ENCODE peak calls at places on chromosomes 16 and 17, in eight cellular contexts. C is aorta; E is EH; O is right lobe of liver; P is vagina; D is GOT3; W is activated naive CD8-positive, alpha-beta T cell treated with anti-CD3 and anti-CD28 coated beads, Interleukin-2, amount 50 U/mL, for 24 hours; B is germinal center. J is an unnamed sample.

GRCh38 chr16:2925951-2926659 is 14.4 kb downstream of the FLYWCH1 start:
- DNase-seq in C (no peak), E (no peak), O (no peak), P (no peak), D (no peak), W (no peak), B (no peak), J (no peak)

GRCh38 chr16:12050361-12050760 is 73.8 kb downstream of the SNX29 start:
- DNase-seq in C (peak), E (no peak), O (no peak), P (no peak), D (no peak), W (no peak), B (no peak), J (no peak)

GRCh38 chr16:46842192-46842895 is 11.4 kb upstream of the C16orf87 start:
- DNase-seq in C (peak), E (no peak), O (no peak), P (no peak), D (no peak), W (no peak), B (no peak), J (no peak)

GRCh38 chr17:29168079-29168758 is 12.0 kb downstream of the MYO18A start:
- DNase-seq in C (peak), E (no peak), O (no peak), P (no peak), D (no peak), W (no peak), B (no peak), J (no peak)

GRCh38 chr17:79624658-79625478 is 14.0 kb upstream of the RBFOX3 start:
- DNase-seq in C (peak), E (no peak), O (peak), P (peak), D (no peak), W (no peak), B (no peak), J (no peak)

GRCh38 chr17:27247071-27247957 is 46.6 kb upstream of the WSB1 start:
- DNase-seq in C (no peak), E (peak), O (peak), P (no peak), D (peak), W (no peak), B (no peak), J (peak)

GRCh38 chr17:75130632-75131277 is 787 bp downstream of the NT5C start:
- DNase-seq in C (peak), E (peak), O (peak), P (no peak), D (no peak), W (peak), B (peak), J (peak)

GRCh38 chr17:82055965-82056728 is 4.4 kb downstream of the GPS1 start:
- DNase-seq in C (no peak), E (no peak), O (no peak), P (no peak), D (no peak), W (no peak), B (no peak), J (no peak)

GRCh38 chr16:53893731-53894435 is 189.9 kb downstream of the FTO start:
- DNase-seq in C (no peak), E (peak), O (peak), P (no peak), D (no peak), W (no peak), B (no peak), J (no peak)

GRCh38 chr17:30922235-30922993 is 669 bp downstream of the ADAP2 start:
- DNase-seq in C (peak), E (peak), O (peak), P (no peak), D (no peak), W (peak), B (peak), J (peak)

GRCh38 chr17:77476920-77477805 is 336.4 kb downstream of the SEC14L1 start:
- DNase-seq in C (peak), E (peak), O (no peak), P (no peak), D (peak), W (no peak), B (no peak), J (peak)

GRCh38 chr17:38709104-38709820 is 4.2 kb downstream of the MLLT6 start:
- DNase-seq in C (no peak), E (no peak), O (no peak), P (no peak), D (no peak), W (no peak), B (no peak), J (no peak)

J was measured in Right ventricle myocardium superior.